ENCODE peak calls at places on chromosome 2, in four cellular contexts. I is IMR-90, D is HCT116, C is transverse colon. Z is an unnamed sample.

GRCh38 chr2:107174126-107174525 is 288.2 kb upstream of the ST6GAL2 start:
- DNase-seq in I (no peak), D (no peak), C (no peak), Z (no peak)

GRCh38 chr2:225354281-225354774 is 45.2 kb upstream of the NYAP2 start:
- DNase-seq in I (peak), D (peak), C (no peak), Z (no peak)

GRCh38 chr2:77862120-77862519 is 339.9 kb upstream of the LRRTM4 start:
- DNase-seq in I (no peak), D (no peak), C (no peak), Z (no peak)

GRCh38 chr2:14632133-14632936 is at the start of gene LRATD1:
- DNase-seq in I (peak), D (no peak), C (peak), Z (no peak)

GRCh38 chr2:201205516-201205850 is 22.5 kb downstream of the CASP10 start:
- DNase-seq in I (no peak), D (no peak), C (no peak), Z (no peak)

GRCh38 chr2:19214682-19215391 is 143.6 kb downstream of the OSR1 start:
- DNase-seq in I (no peak), D (no peak), C (no peak), Z (no peak)

GRCh38 chr2:232075080-232075479 is 113.6 kb downstream of the DIS3L2 start:
- DNase-seq in I (peak), D (no peak), C (no peak), Z (no peak)

GRCh38 chr2:69755862-69756467 is 14.0 kb downstream of the ANXA4 start:
- DNase-seq in I (peak), D (peak), C (peak), Z (peak)

GRCh38 chr2:33022395-33022985 is 75.7 kb downstream of the LTBP1 start:
- DNase-seq in I (no peak), D (no peak), C (no peak), Z (no peak)

GRCh38 chr2:61029533-61029932 is 11.5 kb upstream of the PUS10 start:
- DNase-seq in I (no peak), D (no peak), C (no peak), Z (no peak)

GRCh38 chr2:234979204-234980167 is 27.7 kb downstream of the SH3BP4 start:
- DNase-seq in I (peak), D (no peak), C (no peak), Z (no peak)

GRCh38 chr2:155815851-155816250 is 516.7 kb downstream of the NR4A2 start:
- DNase-seq in I (no peak), D (peak), C (no peak), Z (peak)

GRCh38 chr2:166344286-166345113 is 31.2 kb downstream of the SCN9A start:
- DNase-seq in I (peak), D (no peak), C (no peak), Z (no peak)

GRCh38 chr2:182444806-182445205 is 18.0 kb upstream of the PDE1A start:
- DNase-seq in I (no peak), D (no peak), C (no peak), Z (no peak)

GRCh38 chr2:199431748-199432213 is 26.0 kb downstream of the SATB2 start:
- DNase-seq in I (peak), D (peak), C (no peak), Z (no peak)

GRCh38 chr2:183868153-183868552 is 730.2 kb upstream of the ZNF804A start:
- DNase-seq in I (no peak), D (no peak), C (no peak), Z (no peak)

GRCh38 chr2:237873961-237874551 is 14.6 kb downstream of the RAMP1 start:
- DNase-seq in I (no peak), D (no peak), C (no peak), Z (no peak)

GRCh38 chr2:127064642-127065250 is 42.2 kb downstream of the BIN1 start:
- DNase-seq in I (peak), D (peak), C (peak), Z (peak)
- TF ChIP-seq POLR2A in I (peak), D (no peak), C (no peak), Z (no peak)

GRCh38 chr2:26757873-26758789 is 6.0 kb upstream of the SLC35F6 start:
- DNase-seq in I (peak), D (peak), C (no peak), Z (peak)
- TF ChIP-seq POLR2A in I (peak), D (no peak), C (no peak), Z (no peak)

GRCh38 chr2:95207111-95207961 is at the start of gene ZNF892:
- DNase-seq in I (peak), D (peak), C (peak), Z (peak)
- TF ChIP-seq POLR2A in I (peak), D (no peak), C (peak), Z (peak)

GRCh38 chr2:43424262-43425207 is 171.3 kb downstream of the THADA start:
- DNase-seq in I (no peak), D (no peak), C (no peak), Z (no peak)

GRCh38 chr2:43423941-43424261 is 171.9 kb downstream of the THADA start:
- DNase-seq in I (no peak), D (no peak), C (no peak), Z (no peak)

GRCh38 chr2:43425659-43426058 is 170.2 kb downstream of the THADA start:
- DNase-seq in I (no peak), D (no peak), C (no peak), Z (no peak)

GRCh38 chr2:43427032-43427424 is 168.8 kb downstream of the THADA start:
- DNase-seq in I (no peak), D (no peak), C (no peak), Z (no peak)

DNA sequence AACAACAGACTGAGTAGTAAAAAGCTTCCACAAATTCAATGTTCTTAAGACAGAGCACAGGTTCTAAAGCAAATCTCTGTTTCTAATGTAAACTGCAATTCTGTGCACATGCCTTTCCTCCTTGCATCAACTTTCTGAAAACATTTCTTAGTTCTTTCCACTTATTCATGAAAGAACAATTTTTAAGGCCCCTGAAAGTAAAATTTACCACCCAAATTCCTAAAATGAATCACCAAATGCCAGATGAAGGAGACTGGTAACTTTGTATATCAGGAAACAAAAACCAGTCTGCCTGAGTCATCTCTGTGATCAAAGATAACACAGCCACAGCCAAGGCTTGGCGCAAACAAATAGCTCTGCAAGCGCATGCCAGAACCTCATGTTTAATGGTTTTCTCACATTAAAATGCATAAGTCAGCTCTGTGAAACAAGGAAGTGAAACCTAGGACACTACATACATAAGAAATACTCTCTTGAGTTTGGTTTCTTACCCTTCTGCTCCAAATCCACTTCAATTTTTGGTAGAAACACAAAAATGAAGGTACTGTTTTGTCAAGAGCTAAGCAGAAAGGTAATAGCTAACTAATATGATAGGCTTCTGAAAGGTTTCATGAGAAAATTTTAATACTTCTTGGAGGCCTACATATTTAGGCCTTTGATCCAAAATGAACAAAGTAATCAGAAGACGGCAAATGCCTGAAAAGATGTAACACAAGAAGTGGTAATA is 169.4 kb downstream of the THADA start:
- DNase-seq in I (peak), D (peak), C (peak), Z (peak)
- TF ChIP-seq POLR2A in I (no peak), D (no peak), C (no peak), Z (no peak)

GRCh38 chr2:26764078-26764887 is at the start of gene SLC35F6:
- DNase-seq in I (peak), D (no peak), C (peak), Z (peak)

GRCh38 chr2:26767129-26767528 is 3.0 kb downstream of the SLC35F6 start:
- DNase-seq in I (no peak), D (no peak), C (no peak), Z (no peak)

GRCh38 chr2:26763019-26763418 is 1.1 kb upstream of the SLC35F6 start:
- DNase-seq in I (no peak), D (no peak), C (no peak), Z (no peak)

GRCh38 chr2:26765475-26766200 is 1.6 kb downstream of the SLC35F6 start:
- DNase-seq in I (no peak), D (no peak), C (no peak), Z (no peak)

GRCh38 chr2:26764906-26765305 is 822 bp downstream of the SLC35F6 start:
- DNase-seq in I (no peak), D (no peak), C (no peak), Z (no peak)
- TF ChIP-seq POLR2A in I (no peak), D (no peak), C (no peak), Z (no peak)

GRCh38 chr2:230770804-230771203 is 58.2 kb downstream of the CAB39 start:
- DNase-seq in I (no peak), D (no peak), C (no peak), Z (no peak)
- TF ChIP-seq POLR2A in I (no peak), D (no peak), C (no peak), Z (no peak)

GRCh38 chr2:47782557-47783490 is at the start of gene MSH6:
- DNase-seq in I (peak), D (peak), C (peak), Z (peak)
- TF ChIP-seq POLR2A in I (peak), D (peak), C (peak), Z (peak)

Z was measured in H54.